ENCODE peak calls at places on chromosomes 13 and 19, in nine cellular contexts. E is brain microvascular endothelial cell, J is PC-3, I is lung, U is cardiac muscle cell, K is heart left ventricle, O is pancreas, Z is heart right ventricle, C is colonic mucosa. P is an unnamed sample. For H3K27me3, the result is how much of the 10 kb centered on the place peaks cover.

GRCh38 chr19:7657047-7657779 is 11.6 kb upstream of the RETN start:
- DNase-seq in E (no peak), O (no peak), C (no peak), J (no peak), U (peak), K (no peak), I (peak), Z (no peak), P (no peak)

GRCh38 chr13:75452564-75452963 is 29.4 kb downstream of the TBC1D4 start:
- DNase-seq in E (no peak), O (no peak), U (peak), I (no peak), K (no peak), C (no peak), J (no peak), Z (no peak), P (no peak)

GRCh38 chr13:57666554-57666953 is 35.0 kb downstream of the PCDH17 start:
- DNase-seq in I (no peak), U (no peak), K (no peak), C (no peak), Z (no peak), O (no peak), J (no peak), E (no peak), P (no peak)

GRCh38 chr19:17784201-17785008 is 10.5 kb upstream of the B3GNT3 start:
- DNase-seq in U (peak), E (peak), I (peak), Z (peak), C (peak), O (peak), K (peak), J (peak), P (peak)

GRCh38 chr19:2549701-2550191 is 73.8 kb downstream of the GADD45B start:
- DNase-seq in O (no peak), E (peak), I (peak), C (peak), K (peak), Z (peak), U (peak), J (peak), P (no peak)

GRCh38 chr13:73417012-73417615 is 358.3 kb downstream of the KLF5 start:
- DNase-seq in C (no peak), U (peak), Z (no peak), O (no peak), I (no peak), J (peak), K (no peak), E (no peak), P (no peak)

GRCh38 chr13:85608255-85608829 is 190.9 kb downstream of the SLITRK6 start:
- DNase-seq in J (no peak), Z (no peak), U (no peak), I (no peak), O (no peak), C (no peak), K (no peak), E (no peak), P (no peak)

GRCh38 chr19:38736413-38737280 is 7.6 kb downstream of the CAPN12 start:
- DNase-seq in Z (peak), K (no peak), U (peak), O (peak), I (peak), E (no peak), C (peak), J (peak), P (no peak)

GRCh38 chr13:113319371-113319770 is 22.3 kb downstream of the LAMP1 start:
- DNase-seq in O (no peak), K (no peak), J (no peak), U (no peak), I (no peak), Z (no peak), C (no peak), E (no peak), P (no peak)

GRCh38 chr13:24348797-24349515 is 39.6 kb downstream of the C1QTNF9 start:
- DNase-seq in J (peak), E (no peak), O (no peak), I (peak), K (no peak), U (no peak), Z (no peak), C (peak), P (no peak)

GRCh38 chr13:27985600-27985999 is 2.9 kb downstream of the URAD start:
- DNase-seq in C (no peak), Z (no peak), U (no peak), K (no peak), J (no peak), O (no peak), I (no peak), E (no peak), P (no peak)

GRCh38 chr13:109036091-109036490 is 406.7 kb downstream of the MYO16 start:
- DNase-seq in I (no peak), E (no peak), K (no peak), U (no peak), O (no peak), Z (no peak), C (no peak), J (no peak), P (no peak)

GRCh38 chr13:28094311-28094710 is 6.1 kb downstream of the FLT3 start:
- DNase-seq in U (no peak), C (no peak), I (no peak), Z (no peak), J (no peak), K (no peak), O (no peak), E (no peak), P (no peak)

GRCh38 chr19:36686365-36687213 is 823 bp upstream of the ZNF567 start:
- DNase-seq in O (peak), K (no peak), Z (peak), I (no peak), U (peak), C (no peak), J (peak), E (peak), P (peak)

GRCh38 chr13:34675626-34676025 is 266.4 kb upstream of the NBEA start:
- DNase-seq in U (peak), J (no peak), I (no peak), K (no peak), O (no peak), Z (no peak), E (peak), C (no peak), P (no peak)

GRCh38 chr13:63112799-63113395 is 1697.2 kb upstream of the PCDH20 start:
- DNase-seq in E (no peak), J (no peak), I (no peak), K (no peak), U (no peak), Z (no peak), O (no peak), C (no peak), P (no peak)

GRCh38 chr13:114149774-114150740 is 17.6 kb upstream of the RASA3 start:
- DNase-seq in C (no peak), K (no peak), J (no peak), U (no peak), O (peak), E (no peak), I (no peak), Z (no peak), P (no peak)

GRCh38 chr19:17183858-17184271 is 31.3 kb upstream of the USE1 start:
- DNase-seq in Z (no peak), J (no peak), E (no peak), O (no peak), K (no peak), C (no peak), I (no peak), U (no peak), P (no peak)

GRCh38 chr19:17091758-17092333 is 16.3 kb downstream of the MYO9B start:
- DNase-seq in C (peak), O (no peak), I (peak), K (peak), Z (peak), U (no peak), E (no peak), J (no peak), P (no peak)

GRCh38 chr19:38834104-38834490 is 2.5 kb upstream of the ECH1 start:
- DNase-seq in O (no peak), J (no peak), C (no peak), K (no peak), Z (no peak), U (no peak), E (no peak), I (no peak), P (no peak)

GRCh38 chr19:2523630-2524311 is 47.8 kb downstream of the GADD45B start:
- DNase-seq in E (peak), Z (no peak), J (no peak), I (no peak), U (peak), O (no peak), K (no peak), C (no peak), P (no peak)

GRCh38 chr13:51801631-51802099 is 2.3 kb downstream of the DHRS12 start:
- DNase-seq in Z (peak), J (peak), I (peak), E (no peak), K (peak), C (peak), U (no peak), O (peak), P (no peak)

GRCh38 chr13:109735567-109735966 is 50.8 kb downstream of the IRS2 start:
- DNase-seq in E (no peak), J (no peak), Z (no peak), I (no peak), K (no peak), U (no peak), C (no peak), O (no peak), P (no peak)

GRCh38 chr19:30255783-30256509 is 116.2 kb upstream of the ZNF536 start:
- DNase-seq in E (no peak), I (no peak), U (no peak), J (no peak), C (no peak), O (no peak), K (no peak), Z (no peak), P (peak)

GRCh38 chr13:93425411-93425810 is 198.8 kb downstream of the GPC6 start:
- DNase-seq in J (no peak), E (no peak), K (no peak), I (no peak), U (peak), Z (no peak), C (no peak), O (no peak), P (no peak)

GRCh38 chr13:78035500-78035899 is 116.9 kb upstream of the EDNRB start:
- DNase-seq in Z (no peak), E (no peak), O (no peak), I (no peak), C (no peak), K (no peak), J (no peak), U (no peak), P (no peak)

GRCh38 chr19:38684078-38684861 is 36.8 kb downstream of the ACTN4 start:
- DNase-seq in I (peak), K (no peak), E (peak), O (peak), U (peak), J (peak), C (peak), Z (peak), P (no peak)

GRCh38 chr13:23427342-23428182 is 5.9 kb downstream of the SACS start:
- DNase-seq in C (no peak), Z (no peak), O (no peak), I (no peak), J (peak), K (peak), E (peak), U (peak), P (no peak)

GRCh38 chr19:14821958-14822357 is 13.0 kb downstream of the OR7A5 start:
- DNase-seq in O (no peak), J (no peak), C (no peak), Z (no peak), U (peak), K (no peak), I (no peak), E (no peak), P (no peak)

GRCh38 chr19:55390461-55390880 is 4.7 kb downstream of the RPL28 start:
- DNase-seq in O (no peak), C (no peak), K (no peak), J (no peak), E (peak), I (no peak), U (no peak), Z (no peak), P (no peak)

GRCh38 chr13:28659611-28659970 is 661 bp downstream of the POMP start:
- DNase-seq in O (no peak), J (peak), K (no peak), U (peak), C (no peak), I (no peak), E (peak), Z (no peak), P (no peak)

GRCh38 chr19:38849746-38850230 is at the start of gene HNRNPL:
- DNase-seq in E (no peak), J (no peak), C (peak), I (peak), Z (peak), U (no peak), K (peak), O (peak), P (peak)

GRCh38 chr13:89925107-89925506 is 1422.4 kb upstream of the MIR17HG start:
- DNase-seq in Z (no peak), C (no peak), E (no peak), O (no peak), I (no peak), J (peak), U (peak), K (no peak), P (peak)

GRCh38 chr19:14056069-14056666 is 5.7 kb downstream of the PALM3 start:
- DNase-seq in Z (no peak), I (no peak), C (no peak), J (no peak), U (no peak), K (no peak), O (no peak), E (no peak), P (no peak)

GRCh38 chr13:27130223-27131015 is 41.2 kb downstream of the USP12 start:
- DNase-seq in J (peak), I (no peak), K (no peak), Z (no peak), U (peak), E (no peak), C (no peak), O (no peak), P (no peak)

GRCh38 chr13:22235950-22236290 is 565.0 kb downstream of the FGF9 start:
- DNase-seq in U (no peak), O (no peak), I (no peak), C (no peak), K (no peak), Z (no peak), J (no peak), E (no peak), P (no peak)

GRCh38 chr13:49877629-49878218 is 58.4 kb downstream of the SPRYD7 start:
- DNase-seq in U (no peak), E (no peak), I (no peak), O (no peak), C (no peak), Z (no peak), J (peak), K (no peak), P (no peak)

GRCh38 chr13:49874430-49874829 is 61.7 kb downstream of the SPRYD7 start:
- DNase-seq in C (no peak), Z (no peak), K (no peak), E (no peak), I (no peak), U (no peak), O (no peak), J (no peak), P (no peak)

GRCh38 chr13:49878682-49879081 is 57.5 kb downstream of the SPRYD7 start:
- DNase-seq in E (no peak), Z (no peak), I (no peak), O (no peak), U (no peak), C (no peak), J (no peak), K (no peak), P (no peak)
- H3K4me3 ChIP-seq in E (no peak), Z (no peak), I (no peak), O (no peak), U (no peak), C (no peak), J (no peak), K (no peak), P (no peak)

GRCh38 chr19:1315470-1316166 is 29.9 kb downstream of the EFNA2 start:
- DNase-seq in Z (peak), C (peak), K (peak), I (peak), J (peak), E (peak), U (peak), O (peak), P (peak)
- TF ChIP-seq CTCF in Z (peak), C (peak), K (peak), I (peak), J (peak), E (peak), U (peak), O (peak), P (peak)

GRCh38 chr19:12991296-12991695 is 4.0 kb upstream of the NFIX start:
- DNase-seq in C (no peak), Z (no peak), O (no peak), U (no peak), I (no peak), K (no peak), J (no peak), E (no peak), P (no peak)
- H3K27me3 ChIP-seq in C (under half), Z (under half), O (under half), U (half or more), I (under half), K (under half), J (under half), E (under half), P (under half)

GRCh38 chr19:5968431-5969373 is 9.2 kb downstream of the RANBP3 start:
- DNase-seq in O (peak), E (no peak), Z (no peak), U (no peak), J (no peak), C (no peak), K (no peak), I (no peak), P (no peak)
- H3K4me3 ChIP-seq in O (peak), E (no peak), Z (no peak), U (no peak), J (no peak), C (no peak), K (peak), I (no peak), P (no peak)

GRCh38 chr13:99174533-99175100 is 26.0 kb upstream of the UBAC2 start:
- DNase-seq in U (no peak), Z (no peak), E (no peak), I (no peak), O (no peak), C (peak), K (no peak), J (no peak), P (no peak)

GRCh38 chr13:99179460-99179859 is 21.2 kb upstream of the UBAC2 start:
- DNase-seq in J (no peak), Z (no peak), O (no peak), E (no peak), U (no peak), K (no peak), C (peak), I (no peak), P (no peak)

GRCh38 chr13:99178636-99179035 is 22.0 kb upstream of the UBAC2 start:
- DNase-seq in I (no peak), C (peak), U (no peak), K (peak), E (no peak), Z (peak), O (no peak), J (no peak), P (peak)

GRCh38 chr13:99173606-99174005 is 27.0 kb upstream of the UBAC2 start:
- DNase-seq in O (no peak), C (no peak), E (no peak), J (no peak), U (no peak), Z (no peak), I (no peak), K (no peak), P (no peak)

GRCh38 chr13:99176309-99177276 is 24.1 kb upstream of the UBAC2 start:
- DNase-seq in C (peak), J (peak), Z (peak), I (peak), U (peak), O (peak), K (peak), E (peak), P (peak)
- TF ChIP-seq CTCF in C (peak), J (peak), Z (peak), I (peak), U (peak), O (peak), K (peak), E (peak), P (peak)